ENCODE peak calls at places on chromosomes 12 and 14, in seven cellular contexts. X is activated CD4-positive, alpha-beta T cell treated with anti-CD3 and anti-CD28 coated beads, Interleukin-2, amount 10 ng/mL, durations not matched to agents 24 days and 14 days; P is uterus; L is LoVo; K is OCI-LY7; B is CD8-positive, alpha-beta T cell; A is NAMALWA. G is an unnamed sample.

GRCh38 chr14:93857500-93857899 is 69.2 kb upstream of the PRIMA1 start:
- DNase-seq in A (no peak), X (no peak), K (no peak), B (no peak), L (no peak), P (no peak), G (no peak)

GRCh38 chr12:3661028-3661427 is 91.9 kb downstream of the CRACR2A start:
- DNase-seq in A (no peak), L (peak), B (no peak), K (no peak), X (no peak), P (no peak), G (peak)

GRCh38 chr14:92863281-92863680 is 59.7 kb upstream of the CHGA start:
- DNase-seq in K (peak), A (peak), P (no peak), B (no peak), X (no peak), L (no peak), G (peak)

GRCh38 chr12:2250797-2251196 is 198.0 kb downstream of the CACNA1C start:
- DNase-seq in K (no peak), L (no peak), X (no peak), P (no peak), A (no peak), B (no peak), G (no peak)

GRCh38 chr12:68180792-68181744 is 21.5 kb upstream of the IFNG start:
- DNase-seq in X (peak), A (peak), K (peak), B (peak), L (no peak), P (no peak), G (no peak)

GRCh38 chr14:93962701-93963601 is 13.4 kb downstream of the ASB2 start:
- DNase-seq in A (peak), X (peak), P (no peak), L (no peak), B (peak), K (peak), G (no peak)

GRCh38 chr12:124732275-124733075 is 131.2 kb downstream of the SCARB1 start:
- DNase-seq in K (no peak), L (no peak), B (no peak), P (no peak), X (no peak), A (no peak), G (no peak)

GRCh38 chr12:90253674-90254181 is 545.1 kb upstream of the ATP2B1 start:
- DNase-seq in K (peak), B (peak), L (peak), P (no peak), A (peak), X (peak), G (peak)

GRCh38 chr12:527241-527640 is 67.5 kb downstream of the B4GALNT3 start:
- DNase-seq in K (peak), B (no peak), A (no peak), L (no peak), P (no peak), X (no peak), G (peak)

GRCh38 chr14:105878125-105878524 is 351.7 kb downstream of the TMEM121 start:
- DNase-seq in K (no peak), A (no peak), B (peak), P (no peak), X (no peak), L (no peak), G (no peak)

GRCh38 chr12:2259368-2259767 is 206.6 kb downstream of the CACNA1C start:
- DNase-seq in K (peak), P (no peak), X (no peak), B (no peak), A (peak), L (no peak), G (no peak)

GRCh38 chr12:131827961-131828534 is at the start of gene MMP17:
- DNase-seq in X (peak), P (peak), L (peak), B (peak), A (no peak), K (no peak), G (peak)

GRCh38 chr12:75481013-75481705 is 604 bp downstream of the GLIPR1 start:
- DNase-seq in P (no peak), K (peak), L (no peak), A (peak), B (no peak), X (no peak), G (no peak)

G was measured in NCI-H146.